ENCODE peak calls at places on chromosomes 3 and 15, in five cellular contexts. N, S, D, G and T are unnamed samples.

GRCh38 chr15:72671531-72671930 is 14.5 kb downstream of the HIGD2B start:
- DNase-seq in D (no peak), G (no peak), N (no peak), S (no peak), T (no peak)

GRCh38 chr15:51380999-51381806 is 39.7 kb downstream of the GLDN start:
- DNase-seq in N (peak), S (peak), G (peak), D (peak), T (peak)

GRCh38 chr3:57224856-57225255 is 2.7 kb upstream of the APPL1 start:
- DNase-seq in S (no peak), D (no peak), N (no peak), G (no peak), T (no peak)

GRCh38 chr15:64163662-64164362 is 990 bp upstream of the PPIB start:
- DNase-seq in G (no peak), N (no peak), D (peak), S (no peak), T (no peak)

GRCh38 chr3:66554178-66554577 is 53.4 kb upstream of the LRIG1 start:
- DNase-seq in N (no peak), D (no peak), S (no peak), G (no peak), T (no peak)

GRCh38 chr15:39593071-39594055 is 12.5 kb downstream of the THBS1 start:
- DNase-seq in N (no peak), S (no peak), D (no peak), G (no peak), T (no peak)

GRCh38 chr15:93479679-93480078 is 390.7 kb upstream of the RGMA start:
- DNase-seq in S (no peak), G (no peak), D (no peak), N (no peak), T (no peak)

GRCh38 chr3:27025718-27026117 is 343.5 kb downstream of the NEK10 start:
- DNase-seq in N (no peak), D (no peak), G (no peak), S (no peak), T (no peak)

GRCh38 chr3:66080167-66080566 is 41.4 kb upstream of the MAGI1 start:
- DNase-seq in N (no peak), S (no peak), G (no peak), D (no peak), T (no peak)

GRCh38 chr15:74528876-74529275 is 12.1 kb upstream of the ARID3B start:
- DNase-seq in N (no peak), S (no peak), G (no peak), D (no peak), T (no peak)

GRCh38 chr15:94238539-94239118 is 7.3 kb downstream of the MCTP2 start:
- DNase-seq in D (no peak), G (no peak), N (no peak), S (no peak), T (no peak)

GRCh38 chr3:108513961-108514360 is 3.6 kb upstream of the MYH15 start:
- DNase-seq in N (no peak), S (no peak), D (no peak), G (no peak), T (no peak)

GRCh38 chr15:22966321-22967083 is 13.7 kb downstream of the CYFIP1 start:
- DNase-seq in S (no peak), D (no peak), N (no peak), G (no peak), T (no peak)
- TF ChIP-seq SP1 in S (no peak), D (no peak), N (no peak), G (no peak), T (no peak)

GRCh38 chr15:62927196-62927595 is 115.4 kb upstream of the TPM1 start:
- DNase-seq in D (no peak), N (no peak), G (no peak), S (no peak), T (no peak)

GRCh38 chr15:62928242-62928995 is 114.1 kb upstream of the TPM1 start:
- DNase-seq in N (no peak), S (no peak), D (peak), G (no peak), T (no peak)

GRCh38 chr15:62925875-62926274 is 116.7 kb upstream of the TPM1 start:
- DNase-seq in S (no peak), N (no peak), D (no peak), G (no peak), T (no peak)

GRCh38 chr15:62931650-62932049 is 110.9 kb upstream of the TPM1 start:
- DNase-seq in G (no peak), S (no peak), D (no peak), N (no peak), T (no peak)

GRCh38 chr15:62928996-62929350 is 113.6 kb upstream of the TPM1 start:
- DNase-seq in N (no peak), S (no peak), G (peak), D (peak), T (no peak)
- TF ChIP-seq CEBPB in N (no peak), S (no peak), G (no peak), D (no peak), T (no peak)

DNA sequence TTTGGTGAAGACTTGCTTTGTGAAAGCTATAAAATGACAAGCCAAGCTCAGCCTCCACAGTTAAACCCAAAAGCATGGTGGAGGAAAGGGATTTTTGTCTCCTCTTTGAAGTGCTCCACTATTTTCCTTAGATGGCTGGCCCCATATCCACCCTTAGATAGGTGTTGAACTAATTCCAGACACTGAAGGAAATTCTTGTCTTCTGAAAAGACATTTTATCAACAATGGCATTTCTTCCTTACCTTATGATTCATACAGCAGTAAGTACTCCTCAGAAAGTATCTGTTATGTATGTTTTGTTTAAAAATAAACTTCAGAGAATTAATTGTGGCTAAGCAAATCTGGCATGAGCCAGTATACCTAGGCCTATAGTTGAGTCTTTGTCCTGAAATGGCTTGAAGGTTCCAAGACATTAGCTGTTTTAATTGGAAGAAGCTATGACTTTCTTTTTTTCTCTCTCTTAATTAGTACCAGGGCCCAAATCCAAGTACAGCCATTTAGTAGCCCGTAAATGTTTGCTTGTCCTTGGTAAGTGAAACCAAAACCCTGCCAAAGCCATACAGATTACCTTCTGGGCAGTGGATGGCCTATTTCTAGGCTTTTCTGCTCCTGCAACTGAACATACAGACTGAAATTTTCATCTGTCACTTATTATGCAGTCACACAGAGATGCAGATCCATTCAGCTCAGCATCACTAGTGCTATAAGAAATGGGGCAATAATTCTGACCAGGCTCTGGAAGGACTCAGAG is 5.1 kb upstream of the BFSP2 start:
- DNase-seq in S (no peak), N (no peak), G (no peak), D (no peak), T (no peak)
- TF ChIP-seq SP1 in S (no peak), N (no peak), G (no peak), D (no peak), T (no peak)

DNA sequence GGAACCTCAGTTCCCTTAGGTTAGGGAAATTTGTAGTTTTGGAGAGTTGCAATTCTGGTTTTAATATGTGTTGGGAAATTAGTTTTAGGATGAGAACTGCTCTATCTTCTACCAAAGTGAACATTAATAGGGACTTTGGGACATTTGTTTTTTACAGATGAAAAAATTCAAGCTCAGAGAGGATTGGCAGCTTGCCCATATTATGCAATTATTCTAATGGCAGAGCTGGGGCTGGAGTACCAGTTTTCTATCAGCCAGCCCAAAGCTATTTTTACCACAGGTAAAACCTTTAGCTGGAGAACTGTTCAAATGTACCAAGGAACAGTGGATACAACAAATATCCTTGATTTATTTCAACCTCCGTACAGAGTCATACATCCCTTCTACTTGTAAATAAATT is 127.0 kb downstream of the CPNE4 start:
- DNase-seq in G (no peak), D (no peak), N (no peak), S (no peak), T (no peak)
- TF ChIP-seq CEBPB in G (no peak), D (no peak), N (no peak), S (no peak), T (no peak)

GRCh38 chr3:45499529-45499928 is 95.0 kb upstream of the LIMD1 start:
- DNase-seq in D (peak), N (no peak), S (no peak), G (peak), T (no peak)
- TF ChIP-seq SP1 in D (no peak), N (no peak), S (no peak), G (no peak), T (no peak)

DNA sequence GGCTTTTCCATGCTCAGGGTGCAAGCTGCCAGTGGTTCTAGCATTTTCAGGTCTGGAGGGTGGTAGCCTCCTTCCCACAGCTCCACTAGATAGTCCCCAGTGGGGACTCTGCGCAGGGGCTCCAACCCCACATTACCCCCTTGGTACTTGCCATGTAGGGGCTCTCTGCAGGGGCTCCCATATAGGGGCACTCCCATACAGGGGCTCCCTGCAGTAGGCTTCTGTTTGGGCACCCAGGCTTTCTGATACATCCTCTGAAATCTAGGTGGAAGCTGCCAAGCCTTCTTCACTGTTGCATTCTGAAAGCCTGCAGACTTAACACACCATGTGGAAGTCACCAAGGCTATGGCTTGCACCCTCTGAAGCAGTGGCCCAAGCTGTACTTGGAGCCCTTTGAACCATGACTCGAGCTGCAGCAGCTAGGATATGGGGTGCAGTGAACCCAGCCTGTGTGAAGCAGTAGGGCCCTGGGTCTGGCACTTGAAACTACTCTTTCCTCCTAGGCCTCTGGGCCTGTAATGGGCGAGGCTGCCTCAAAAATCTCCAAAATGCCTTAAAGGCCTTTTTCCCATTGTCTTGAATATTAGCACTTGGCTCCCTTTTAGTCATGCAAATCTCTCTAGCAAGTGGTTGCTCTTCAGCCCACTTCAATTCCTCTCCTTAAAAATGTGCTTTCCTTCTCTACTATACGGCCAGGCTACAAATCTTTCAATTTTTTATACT is 96.4 kb downstream of the TPRA1 start:
- DNase-seq in S (no peak), G (no peak), N (no peak), D (no peak), T (no peak)
- TF ChIP-seq CEBPB in S (no peak), G (no peak), N (no peak), D (no peak), T (no peak)

GRCh38 chr15:38553071-38553470 is 11.5 kb downstream of the RASGRP1 start:
- DNase-seq in N (no peak), D (no peak), G (no peak), S (no peak), T (no peak)

GRCh38 chr15:38555686-38556334 is 8.8 kb downstream of the RASGRP1 start:
- DNase-seq in G (no peak), N (no peak), S (no peak), D (no peak), T (no peak)

GRCh38 chr15:38554354-38554753 is 10.3 kb downstream of the RASGRP1 start:
- DNase-seq in N (no peak), D (no peak), G (no peak), S (no peak), T (no peak)

GRCh38 chr15:38549222-38549621 is 15.4 kb downstream of the RASGRP1 start:
- DNase-seq in G (no peak), S (no peak), D (no peak), N (no peak), T (no peak)

GRCh38 chr15:38551720-38552627 is 12.6 kb downstream of the RASGRP1 start:
- DNase-seq in N (no peak), S (no peak), G (no peak), D (no peak), T (no peak)
- TF ChIP-seq SP1 in N (no peak), S (no peak), G (no peak), D (no peak), T (no peak)